ENCODE peak calls at places on chromosomes 2 and 18, in ten cellular contexts. O is fibroblast of lung, T is bronchial epithelial cell, Z is H7, Y is cardiac muscle cell, C is lower lobe of right lung, B is PC-3, F is sigmoid colon, Q is brain microvascular endothelial cell, R is mesenchymal stem cell. W is an unnamed sample.

GRCh38 chr2:207502799-207503198 is 27.0 kb upstream of the CREB1 start:
- DNase-seq in O (no peak), Z (no peak), C (no peak), R (no peak), T (no peak), Y (no peak), F (no peak), Q (no peak), B (no peak), W (no peak)

GRCh38 chr2:73063909-73064875 is 7.3 kb downstream of the SFXN5 start:
- DNase-seq in R (peak; percentile 82), Z (peak; percentile 59), B (peak; percentile 85), T (peak; percentile 82), F (no peak), Q (peak; percentile 73), O (peak; percentile 79), Y (no peak), C (no peak), W (peak; percentile 49)

GRCh38 chr18:8474661-8475060 is 134.6 kb upstream of the RAB12 start:
- DNase-seq in O (no peak), Z (no peak), Y (no peak), F (no peak), C (no peak), B (peak; percentile 39), R (no peak), T (peak; percentile 8), Q (no peak), W (no peak)

GRCh38 chr18:54916507-54916906 is 42.8 kb downstream of the CCDC68 start:
- DNase-seq in B (no peak), R (no peak), T (no peak), F (no peak), Y (no peak), C (no peak), Q (no peak), O (no peak), Z (peak; percentile 15), W (no peak)

GRCh38 chr2:181628590-181629585 is 28.0 kb downstream of the CERKL start:
- DNase-seq in F (no peak), Z (no peak), R (no peak), T (no peak), Y (no peak), Q (no peak), O (no peak), C (no peak), B (no peak), W (no peak)

GRCh38 chr2:44360749-44361329 is 455 bp downstream of the PREPL start:
- DNase-seq in C (no peak), Z (peak; percentile 4), B (peak; percentile 18), O (peak; percentile 21), T (peak; percentile 12), F (no peak), Q (peak; percentile 6), Y (no peak), R (no peak), W (no peak)

GRCh38 chr2:29811378-29811777 is 110.0 kb downstream of the ALK start:
- DNase-seq in T (peak; percentile 96), Z (no peak), Q (no peak), Y (no peak), C (no peak), B (peak; percentile 88), O (no peak), F (no peak), R (no peak), W (no peak)

GRCh38 chr2:235634435-235635152 is 140.8 kb downstream of the AGAP1 start:
- DNase-seq in F (no peak), B (no peak), Z (no peak), Q (no peak), Y (no peak), O (no peak), R (peak; percentile 59), T (no peak), C (no peak), W (no peak)

GRCh38 chr2:144489315-144489920 is 30.5 kb downstream of the ZEB2 start:
- DNase-seq in T (no peak), Q (no peak), F (no peak), B (no peak), C (no peak), Y (no peak), R (no peak), Z (no peak), O (no peak), W (no peak)

GRCh38 chr2:144495227-144495933 is 24.5 kb downstream of the ZEB2 start:
- DNase-seq in C (no peak), Q (no peak), Z (no peak), F (no peak), T (no peak), O (no peak), Y (no peak), R (no peak), B (no peak), W (no peak)

GRCh38 chr2:144493027-144493809 is 26.7 kb downstream of the ZEB2 start:
- DNase-seq in O (no peak), B (no peak), Q (no peak), R (no peak), C (no peak), Y (no peak), Z (no peak), T (peak; percentile 12), F (no peak), W (no peak)

GRCh38 chr2:144490017-144490416 is 29.9 kb downstream of the ZEB2 start:
- DNase-seq in Y (no peak), B (no peak), C (no peak), O (no peak), T (no peak), Z (no peak), F (no peak), Q (no peak), R (no peak), W (no peak)

DNA sequence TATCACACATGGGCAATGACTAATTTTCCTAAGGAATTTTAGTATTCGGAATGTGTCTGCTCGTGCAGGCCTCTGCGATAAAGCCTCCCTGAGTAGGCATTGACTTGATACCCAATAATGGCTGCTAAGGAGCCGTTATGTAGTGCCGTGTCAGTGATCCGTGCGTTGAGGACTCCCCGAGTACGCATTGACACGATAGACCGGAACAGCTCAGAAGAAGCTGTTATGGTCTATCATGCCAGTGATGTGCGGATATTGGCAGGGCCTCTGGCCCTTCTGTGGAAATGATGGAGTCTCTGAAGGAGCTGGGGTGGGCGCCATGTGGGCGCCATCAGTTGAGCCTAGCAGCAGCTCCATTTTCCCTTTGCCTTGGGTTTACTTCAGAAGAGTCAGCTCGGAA is 29.1 kb downstream of the ZEB2 start:
- DNase-seq in O (no peak), R (no peak), Z (no peak), C (no peak), B (no peak), Y (no peak), F (no peak), T (no peak), Q (no peak), W (no peak)
- H3K4me3 ChIP-seq in O (no peak overlapping the region), R (no peak overlapping the region), Z (no peak overlapping the region), C (no peak overlapping the region), B (no peak overlapping the region), Y (no peak overlapping the region), F (no peak overlapping the region), T (no peak overlapping the region), Q (no peak overlapping the region), W (no peak overlapping the region)

GRCh38 chr2:236766850-236767249 is 197.2 kb downstream of the ACKR3 start:
- DNase-seq in T (no peak), F (no peak), B (no peak), R (no peak), Q (no peak), O (no peak), Z (no peak), Y (no peak), C (no peak), W (no peak)
- H3K27me3 ChIP-seq in T (no peaks in the 10 kb centered on the region), F (no peaks in the 10 kb centered on the region), B (no peaks in the 10 kb centered on the region), R (no peaks in the 10 kb centered on the region), Q (no peaks in the 10 kb centered on the region), O (no peaks in the 10 kb centered on the region), Z (no peaks in the 10 kb centered on the region), Y (no peaks in the 10 kb centered on the region), C (peaks cover 3% of the 10 kb centered on the region), W (no peaks in the 10 kb centered on the region)

DNA sequence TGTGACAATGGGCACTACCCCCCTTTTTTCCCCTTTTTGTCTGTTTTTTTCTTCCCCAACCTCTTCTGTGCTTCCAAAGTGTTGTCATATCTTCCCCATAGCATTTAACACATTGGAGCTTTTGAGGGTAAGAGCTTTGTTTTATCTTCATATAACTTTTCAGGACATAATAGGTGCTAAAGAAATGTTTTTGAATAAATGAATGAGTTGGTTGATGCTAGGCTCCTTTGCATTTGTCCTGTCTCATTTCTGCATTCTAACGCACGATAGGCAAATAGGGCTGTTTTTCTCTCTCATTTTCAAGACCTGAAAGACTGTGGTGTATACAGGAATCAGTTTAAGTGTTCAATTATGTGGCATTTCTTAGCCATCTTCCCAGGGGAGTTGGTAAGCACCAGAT is 832 bp upstream of the COPS7B start:
- DNase-seq in Q (no peak), F (no peak), O (no peak), B (no peak), Y (no peak), R (no peak), C (no peak), T (no peak), Z (no peak), W (no peak)
- H3K4me3 ChIP-seq in Q (no peak overlapping the region), F (no peak overlapping the region), O (no peak overlapping the region), B (peak overlapping the region; percentile 97), Y (peak overlapping the region; percentile 68), R (peak overlapping the region; percentile 97), C (no peak overlapping the region), T (no peak overlapping the region), Z (peak overlapping the region; percentile 98), W (peak overlapping the region; percentile 93)

GRCh38 chr2:174328309-174329156 is 6.2 kb upstream of the SP9 start:
- DNase-seq in C (no peak), Q (no peak), O (no peak), Y (no peak), T (no peak), Z (peak; percentile 83), B (no peak), R (peak; percentile 45), F (no peak), W (no peak)

GRCh38 chr2:174326880-174327558 is 7.7 kb upstream of the SP9 start:
- DNase-seq in Q (no peak), F (no peak), C (no peak), Z (peak; percentile 70), T (no peak), O (no peak), R (peak; percentile 4), B (no peak), Y (no peak), W (no peak)

GRCh38 chr2:174325932-174326879 is 8.5 kb upstream of the SP9 start:
- DNase-seq in B (no peak), R (peak; percentile 69), C (peak; percentile 59), F (no peak), Y (no peak), Q (peak; percentile 36), Z (peak; percentile 81), T (no peak), O (peak; percentile 52), W (no peak)

GRCh38 chr2:174327958-174328308 is 6.8 kb upstream of the SP9 start:
- DNase-seq in F (no peak), T (no peak), Y (no peak), O (no peak), C (no peak), B (no peak), Z (no peak), R (peak; percentile 1), Q (no peak), W (no peak)

DNA sequence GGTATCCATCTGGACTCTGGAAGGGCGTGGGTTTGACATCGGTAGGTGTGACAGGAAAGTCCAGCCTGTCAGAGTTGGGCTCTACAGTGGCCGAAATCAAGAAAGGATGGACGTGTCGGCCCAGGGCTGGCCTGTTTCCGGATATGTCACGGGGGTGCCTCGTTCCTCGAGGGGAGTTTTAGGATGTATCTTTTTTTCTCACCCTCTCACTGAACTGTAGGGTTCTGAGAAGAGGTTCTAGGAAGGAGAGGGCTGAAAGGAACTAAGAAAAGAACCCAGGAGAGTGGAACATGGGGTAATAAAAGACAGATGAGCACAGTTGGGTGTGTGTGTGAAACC is 7.2 kb upstream of the SP9 start:
- DNase-seq in T (no peak), Q (no peak), Z (no peak), B (no peak), C (no peak), F (no peak), O (no peak), Y (no peak), R (no peak), W (no peak)
- H3K27me3 ChIP-seq in T (peaks cover 55% of the 10 kb centered on the region), Q (peaks cover 54% of the 10 kb centered on the region), Z (peaks cover 79% of the 10 kb centered on the region), B (no peaks in the 10 kb centered on the region), C (peaks cover 85% of the 10 kb centered on the region), F (peaks cover 63% of the 10 kb centered on the region), O (peaks cover 74% of the 10 kb centered on the region), Y (peaks cover 96% of the 10 kb centered on the region), R (peaks cover 63% of the 10 kb centered on the region), W (peaks cover 92% of the 10 kb centered on the region)